ENCODE peak calls at places on chromosome 1, in six cellular contexts. W, J, O, R, P and U are unnamed samples.

GRCh38 chr1:67691712-67692111 is 6.7 kb downstream of the GADD45A start:
- DNase-seq in W (no peak), O (no peak), R (no peak), P (no peak), J (no peak), U (no peak)

GRCh38 chr1:234611153-234611798 is 1.3 kb upstream of the IRF2BP2 start:
- DNase-seq in P (peak), W (peak), O (peak), R (no peak), J (no peak), U (no peak)

GRCh38 chr1:178870944-178871343 is at the start of gene ANGPTL1:
- DNase-seq in J (no peak), R (no peak), P (peak), O (peak), W (peak), U (no peak)

GRCh38 chr1:56627636-56628039 is 17.5 kb upstream of the PRKAA2 start:
- DNase-seq in R (no peak), J (no peak), W (no peak), O (no peak), P (no peak), U (no peak)

GRCh38 chr1:58358311-58358710 is 188.2 kb downstream of the OMA1 start:
- DNase-seq in R (no peak), J (no peak), P (no peak), W (peak), O (no peak), U (no peak)

GRCh38 chr1:235215453-235215852 is 54.4 kb upstream of the RBM34 start:
- DNase-seq in P (no peak), O (no peak), W (no peak), R (no peak), J (no peak), U (no peak)

GRCh38 chr1:112887599-112888303 is 68.2 kb downstream of the SLC16A1 start:
- DNase-seq in W (no peak), J (no peak), R (no peak), P (no peak), O (no peak), U (no peak)

GRCh38 chr1:236155841-236156503 is 13.6 kb downstream of the GPR137B start:
- DNase-seq in O (no peak), P (no peak), J (no peak), W (no peak), R (no peak), U (no peak)

GRCh38 chr1:53071167-53071865 is 9.3 kb downstream of the PODN start:
- DNase-seq in J (no peak), R (peak), O (no peak), P (no peak), W (no peak), U (no peak)